ENCODE peak calls at places on chromosomes 11 and 22, in five cellular contexts. One of them, this sample, is unnamed.

GRCh38 chr11:86660011-86660595 is 12.3 kb downstream of the ME3 start:
- DNase-seq in IMR-90: peak; percentile 77
- DNase-seq in neuronal stem cell: no peak
- DNase-seq in trophoblast cell: no peak
- DNase-seq in H9: no peak
- DNase-seq in this sample: peak; percentile 78

GRCh38 chr11:85595285-85595884 is 31.8 kb downstream of the DLG2 start:
- DNase-seq in IMR-90: peak; percentile 63
- DNase-seq in trophoblast cell: no peak
- DNase-seq in neuronal stem cell: peak; percentile 23
- DNase-seq in H9: no peak
- DNase-seq in this sample: peak; percentile 60

GRCh38 chr11:118436639-118437045 is 350 bp downstream of the KMT2A start:
- DNase-seq in H9: peak; percentile 37
- DNase-seq in IMR-90: peak; percentile 21
- DNase-seq in neuronal stem cell: peak; percentile 48
- DNase-seq in trophoblast cell: peak; percentile 18
- DNase-seq in this sample: peak; percentile 48

GRCh38 chr11:114400222-114400973 is at the start of the genes C11orf71 and RBM7:
- DNase-seq in trophoblast cell: peak; percentile 100
- DNase-seq in IMR-90: peak; percentile 99
- DNase-seq in H9: peak; percentile 96
- DNase-seq in neuronal stem cell: peak; percentile 94
- DNase-seq in this sample: peak; percentile 99

GRCh38 chr11:67357831-67358555 is 4.6 kb upstream of the POLD4 start:
- DNase-seq in H9: no peak
- DNase-seq in neuronal stem cell: no peak
- DNase-seq in trophoblast cell: no peak
- DNase-seq in IMR-90: peak; percentile 71
- DNase-seq in this sample: peak; percentile 49

GRCh38 chr22:20811971-20812660 is 38.2 kb downstream of the SERPIND1 start:
- DNase-seq in IMR-90: no peak
- DNase-seq in neuronal stem cell: no peak
- DNase-seq in trophoblast cell: no peak
- DNase-seq in H9: no peak
- DNase-seq in this sample: no peak

GRCh38 chr22:48432721-48433518 is 1394.8 kb downstream of the BRD1 start:
- DNase-seq in IMR-90: no peak
- DNase-seq in neuronal stem cell: no peak
- DNase-seq in trophoblast cell: no peak
- DNase-seq in H9: no peak
- DNase-seq in this sample: no peak

GRCh38 chr22:46829140-46829891 is 66.9 kb downstream of the TBC1D22A start:
- DNase-seq in neuronal stem cell: no peak
- DNase-seq in trophoblast cell: no peak
- DNase-seq in IMR-90: peak; percentile 94
- DNase-seq in H9: no peak
- DNase-seq in this sample: peak; percentile 77

GRCh38 chr22:35467788-35468187 is 67.8 kb downstream of the MCM5 start:
- DNase-seq in neuronal stem cell: peak; percentile 29
- DNase-seq in H9: peak; percentile 72
- DNase-seq in IMR-90: peak; percentile 47
- DNase-seq in trophoblast cell: no peak
- DNase-seq in this sample: peak; percentile 80
- H3K4ac ChIP-seq in neuronal stem cell: no peak overlapping the region
- H3K4ac ChIP-seq in H9: no peak overlapping the region
- H3K4ac ChIP-seq in IMR-90: peak overlapping the region; percentile 85
- H3K4ac ChIP-seq in trophoblast cell: peak overlapping the region; percentile 30
- H3K4ac ChIP-seq in this sample: peak overlapping the region; percentile 88

GRCh38 chr11:65040520-65041205 is 347 bp upstream of the SAC3D1 start:
- DNase-seq in IMR-90: peak; percentile 93
- DNase-seq in trophoblast cell: peak; percentile 94
- DNase-seq in H9: peak; percentile 94
- DNase-seq in neuronal stem cell: peak; percentile 86
- DNase-seq in this sample: peak; percentile 94
- H3K4ac ChIP-seq in IMR-90: peak overlapping the region; percentile 80
- H3K4ac ChIP-seq in trophoblast cell: peak overlapping the region; percentile 53
- H3K4ac ChIP-seq in H9: no peak overlapping the region
- H3K4ac ChIP-seq in neuronal stem cell: no peak overlapping the region
- H3K4ac ChIP-seq in this sample: no peak overlapping the region

DNA sequence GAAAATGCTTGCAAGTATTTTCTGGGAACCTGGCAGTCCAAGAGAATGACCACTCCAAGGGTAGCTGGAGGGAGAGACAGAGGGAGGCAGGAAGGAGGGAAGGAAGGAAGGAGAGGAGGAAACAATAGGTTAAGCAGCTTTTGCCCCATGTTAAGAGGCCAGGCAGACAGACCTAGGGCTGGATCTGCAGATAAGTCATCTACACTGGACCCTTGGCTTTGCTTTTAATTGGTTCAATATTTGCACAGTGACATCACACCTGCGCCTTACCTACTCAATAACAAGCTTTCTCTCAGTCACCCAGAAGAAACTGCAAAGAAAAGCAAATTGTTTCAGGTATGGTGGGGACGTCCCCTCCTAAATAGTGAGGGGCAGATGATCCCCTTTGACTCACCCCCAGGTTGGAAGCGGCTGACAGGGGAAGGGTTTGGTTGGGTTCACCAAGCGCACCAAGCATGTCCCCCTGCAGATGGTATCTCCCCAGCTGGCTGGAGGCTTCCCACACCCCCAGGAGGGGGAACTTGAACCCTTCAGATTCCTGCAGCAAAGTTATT is 24.3 kb downstream of the MYH9 start:
- DNase-seq in IMR-90: no peak
- DNase-seq in neuronal stem cell: no peak
- DNase-seq in H9: no peak
- DNase-seq in trophoblast cell: no peak
- DNase-seq in this sample: no peak
- H3K4ac ChIP-seq in IMR-90: peak overlapping the region; percentile 85
- H3K4ac ChIP-seq in neuronal stem cell: no peak overlapping the region
- H3K4ac ChIP-seq in H9: no peak overlapping the region
- H3K4ac ChIP-seq in trophoblast cell: peak overlapping the region; percentile 51
- H3K4ac ChIP-seq in this sample: no peak overlapping the region

GRCh38 chr22:42367980-42368378 is 64.2 kb downstream of the NFAM1 start:
- DNase-seq in trophoblast cell: no peak
- DNase-seq in H9: no peak
- DNase-seq in IMR-90: no peak
- DNase-seq in neuronal stem cell: no peak
- DNase-seq in this sample: no peak
- H3K4ac ChIP-seq in trophoblast cell: no peak overlapping the region
- H3K4ac ChIP-seq in H9: no peak overlapping the region
- H3K4ac ChIP-seq in IMR-90: no peak overlapping the region
- H3K4ac ChIP-seq in neuronal stem cell: no peak overlapping the region
- H3K4ac ChIP-seq in this sample: no peak overlapping the region

DNA sequence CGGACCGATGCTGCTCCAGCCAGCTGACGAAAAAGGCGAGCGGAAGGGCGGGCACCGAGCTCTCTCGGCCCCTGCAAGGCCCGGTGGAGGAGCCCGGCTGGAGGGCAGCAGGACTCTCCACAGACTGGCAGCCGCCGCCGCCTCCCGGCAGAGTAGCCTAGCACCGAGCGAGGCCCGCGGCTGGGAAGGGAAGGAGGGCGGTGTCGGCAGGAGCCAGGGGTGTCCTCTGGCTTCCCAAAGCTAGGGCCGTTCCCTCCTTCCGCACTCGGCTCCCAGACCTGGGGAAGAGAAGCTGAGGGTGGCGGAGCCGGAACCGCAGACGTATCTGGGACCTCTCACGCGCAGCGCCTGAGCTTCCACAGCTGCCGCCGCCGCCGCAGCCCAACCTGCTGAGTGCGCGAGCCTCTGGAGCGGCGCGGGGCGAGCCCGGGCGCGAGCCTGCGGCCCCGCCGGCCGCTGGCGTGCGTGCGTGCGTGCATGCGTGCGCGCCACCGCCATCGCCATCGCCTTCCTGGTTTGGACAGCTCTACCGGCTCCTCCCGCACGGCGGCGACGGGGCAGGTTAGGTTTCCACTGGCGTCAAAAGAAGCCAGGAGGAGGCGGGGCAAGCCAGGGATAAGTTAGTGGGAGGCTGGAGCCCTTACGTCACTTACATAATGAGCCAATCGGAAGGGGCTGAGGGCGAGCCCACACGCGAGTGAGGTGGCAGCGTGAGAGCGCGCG is at the start of gene RAB6A:
- DNase-seq in trophoblast cell: peak; percentile 100
- DNase-seq in neuronal stem cell: peak; percentile 100
- DNase-seq in IMR-90: peak; percentile 100
- DNase-seq in H9: peak; percentile 99
- DNase-seq in this sample: peak; percentile 100
- H3K4ac ChIP-seq in trophoblast cell: peak within 1 kb of the TSS; percentile 99
- H3K4ac ChIP-seq in neuronal stem cell: peak within 1 kb of the TSS; percentile 91
- H3K4ac ChIP-seq in IMR-90: peak within 1 kb of the TSS; percentile 86
- H3K4ac ChIP-seq in H9: no peak within 1 kb of the TSS
- H3K4ac ChIP-seq in this sample: peak within 1 kb of the TSS; percentile 88

DNA sequence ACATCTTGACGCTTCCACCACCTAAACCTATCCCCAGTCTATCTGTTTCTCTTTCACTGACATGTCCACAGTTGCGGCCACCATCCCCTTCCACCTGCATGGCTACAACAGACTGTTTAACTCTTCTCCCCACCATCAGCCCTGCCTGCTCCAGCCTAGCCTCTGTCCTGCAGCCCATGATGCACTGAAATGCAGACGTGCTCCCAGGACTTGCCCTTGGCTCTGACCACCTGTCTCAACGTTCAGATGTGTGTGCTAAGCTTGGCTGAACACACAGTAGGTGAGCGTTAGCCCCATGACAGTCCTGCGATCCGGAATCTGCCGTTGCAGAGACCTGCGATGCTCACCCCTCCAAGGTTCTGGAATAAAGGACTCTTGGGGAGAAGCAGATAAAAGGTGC is 22.7 kb downstream of the CBX7 start:
- DNase-seq in trophoblast cell: no peak
- DNase-seq in H9: peak; percentile 17
- DNase-seq in IMR-90: no peak
- DNase-seq in neuronal stem cell: no peak
- DNase-seq in this sample: no peak
- H3K4ac ChIP-seq in trophoblast cell: no peak overlapping the region
- H3K4ac ChIP-seq in H9: no peak overlapping the region
- H3K4ac ChIP-seq in IMR-90: no peak overlapping the region
- H3K4ac ChIP-seq in neuronal stem cell: no peak overlapping the region
- H3K4ac ChIP-seq in this sample: no peak overlapping the region

This sample was measured in mesenchymal stem cell.